ENCODE peak calls at places on chromosomes 3 and 15, in seven cellular contexts. D, B, H, Z, C, J and L are unnamed samples. For H3K4me1, the result is how much of the 10 kb centered on the place peaks cover.

GRCh38 chr15:59741274-59741906 is 52.3 kb upstream of the BNIP2 start:
- DNase-seq in D (peak), B (peak), H (no peak), Z (peak), C (no peak), J (peak), L (peak)

GRCh38 chr15:58200739-58201138 is 62.6 kb downstream of the AQP9 start:
- DNase-seq in D (no peak), B (no peak), H (no peak), Z (no peak), C (no peak), J (no peak), L (no peak)

GRCh38 chr3:69435274-69436262 is 49.7 kb upstream of the FRMD4B start:
- DNase-seq in D (no peak), B (no peak), H (no peak), Z (no peak), C (no peak), J (no peak), L (no peak)

GRCh38 chr15:93088981-93089854 is at the start of gene RGMA:
- DNase-seq in D (peak), B (peak), H (no peak), Z (peak), C (peak), J (no peak), L (no peak)

GRCh38 chr3:15327941-15328340 is 4.4 kb downstream of the SH3BP5 start:
- DNase-seq in D (no peak), B (peak), H (peak), Z (peak), C (peak), J (no peak), L (no peak)

GRCh38 chr15:101269479-101270223 is 7.6 kb downstream of the SELENOS start:
- DNase-seq in D (peak), B (peak), H (no peak), Z (peak), C (no peak), J (no peak), L (no peak)

GRCh38 chr15:70569139-70569717 is 194.1 kb downstream of the UACA start:
- DNase-seq in D (peak), B (peak), H (no peak), Z (peak), C (no peak), J (peak), L (no peak)

GRCh38 chr3:40055361-40055760 is 246.0 kb downstream of the MYRIP start:
- DNase-seq in D (no peak), B (no peak), H (no peak), Z (peak), C (no peak), J (no peak), L (no peak)

GRCh38 chr3:77815467-77815866 is 775.6 kb downstream of the ROBO2 start:
- DNase-seq in D (peak), B (no peak), H (no peak), Z (peak), C (no peak), J (no peak), L (no peak)

GRCh38 chr3:177465243-177465642 is 268.0 kb upstream of the TBL1XR1 start:
- DNase-seq in D (no peak), B (no peak), H (no peak), Z (no peak), C (peak), J (no peak), L (no peak)

GRCh38 chr15:94086360-94086759 is 145.0 kb upstream of the MCTP2 start:
- DNase-seq in D (no peak), B (no peak), H (no peak), Z (peak), C (no peak), J (peak), L (no peak)

GRCh38 chr3:42739401-42740158 is 33.5 kb downstream of the CCDC13 start:
- DNase-seq in D (no peak), B (no peak), H (no peak), Z (no peak), C (peak), J (no peak), L (no peak)

GRCh38 chr3:14608298-14608697 is 43.3 kb upstream of the CCDC174 start:
- DNase-seq in D (peak), B (no peak), H (no peak), Z (no peak), C (no peak), J (no peak), L (no peak)

GRCh38 chr3:38516669-38517068 is 20.5 kb downstream of the EXOG start:
- DNase-seq in D (no peak), B (no peak), H (no peak), Z (no peak), C (no peak), J (no peak), L (no peak)

GRCh38 chr3:160801386-160802118 is 45.5 kb downstream of the PPM1L start:
- DNase-seq in D (no peak), B (peak), H (no peak), Z (peak), C (peak), J (peak), L (no peak)

GRCh38 chr15:67997996-67998395 is 56.1 kb upstream of the PIAS1 start:
- DNase-seq in D (no peak), B (peak), H (peak), Z (peak), C (no peak), J (peak), L (peak)

GRCh38 chr3:39149059-39149455 is 4.3 kb downstream of the CSRNP1 start:
- DNase-seq in D (no peak), B (no peak), H (no peak), Z (peak), C (no peak), J (peak), L (no peak)

GRCh38 chr3:3302964-3303363 is 123.5 kb upstream of the CRBN start:
- DNase-seq in D (no peak), B (no peak), H (no peak), Z (no peak), C (no peak), J (no peak), L (no peak)

GRCh38 chr3:132326251-132326650 is 9.0 kb downstream of the ACP3 start:
- DNase-seq in D (no peak), B (no peak), H (no peak), Z (no peak), C (no peak), J (no peak), L (no peak)

GRCh38 chr3:177771780-177772179 is 574.5 kb upstream of the TBL1XR1 start:
- DNase-seq in D (no peak), B (peak), H (no peak), Z (no peak), C (no peak), J (no peak), L (no peak)

GRCh38 chr3:197490098-197490497 is 65.7 kb downstream of the BDH1 start:
- DNase-seq in D (no peak), B (peak), H (peak), Z (peak), C (no peak), J (peak), L (peak)

GRCh38 chr3:146431240-146431639 is 38.1 kb downstream of the PLSCR2 start:
- DNase-seq in D (no peak), B (peak), H (no peak), Z (peak), C (no peak), J (peak), L (no peak)

DNA sequence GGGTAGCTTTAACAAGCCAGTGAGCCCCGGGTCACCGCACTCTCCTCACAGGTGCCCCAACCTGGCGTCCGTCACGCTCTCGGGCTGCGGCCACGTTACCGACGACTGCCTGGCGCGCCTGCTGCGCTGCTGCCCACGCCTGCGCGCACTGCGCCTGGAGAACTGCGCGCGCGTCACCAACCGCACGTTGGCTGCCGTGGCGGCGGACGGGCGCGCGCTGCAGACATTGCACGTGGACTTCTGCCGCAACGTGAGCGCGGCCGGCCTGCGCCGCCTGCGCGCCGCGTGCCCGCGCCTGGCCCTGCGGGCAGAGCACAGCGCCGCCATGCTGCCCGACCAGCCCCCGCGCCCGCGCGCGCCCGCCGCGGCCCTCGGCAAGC is 3.4 kb downstream of the FBXL22 start:
- DNase-seq in D (peak), B (peak), H (peak), Z (peak), C (peak), J (peak), L (peak)
- H3K4me1 ChIP-seq in D (under half), B (under half), H (under half), Z (under half), C (under half), J (under half), L (under half)

GRCh38 chr15:60814855-60815254 is 335.9 kb upstream of the ICE2 start:
- DNase-seq in D (no peak), B (no peak), H (no peak), Z (no peak), C (no peak), J (no peak), L (no peak)

GRCh38 chr15:60809375-60809774 is 330.4 kb upstream of the ICE2 start:
- DNase-seq in D (no peak), B (no peak), H (no peak), Z (no peak), C (no peak), J (no peak), L (no peak)

GRCh38 chr15:60815321-60815720 is 336.4 kb upstream of the ICE2 start:
- DNase-seq in D (no peak), B (no peak), H (no peak), Z (no peak), C (no peak), J (no peak), L (no peak)

GRCh38 chr15:60819860-60820259 is 340.9 kb upstream of the ICE2 start:
- DNase-seq in D (no peak), B (no peak), H (no peak), Z (no peak), C (no peak), J (no peak), L (peak)

GRCh38 chr15:60814062-60814461 is 335.1 kb upstream of the ICE2 start:
- DNase-seq in D (no peak), B (peak), H (no peak), Z (peak), C (no peak), J (no peak), L (no peak)
- H3K4me1 ChIP-seq in D (under half), B (under half), H (under half), Z (under half), C (under half), J (under half), L (under half)

DNA sequence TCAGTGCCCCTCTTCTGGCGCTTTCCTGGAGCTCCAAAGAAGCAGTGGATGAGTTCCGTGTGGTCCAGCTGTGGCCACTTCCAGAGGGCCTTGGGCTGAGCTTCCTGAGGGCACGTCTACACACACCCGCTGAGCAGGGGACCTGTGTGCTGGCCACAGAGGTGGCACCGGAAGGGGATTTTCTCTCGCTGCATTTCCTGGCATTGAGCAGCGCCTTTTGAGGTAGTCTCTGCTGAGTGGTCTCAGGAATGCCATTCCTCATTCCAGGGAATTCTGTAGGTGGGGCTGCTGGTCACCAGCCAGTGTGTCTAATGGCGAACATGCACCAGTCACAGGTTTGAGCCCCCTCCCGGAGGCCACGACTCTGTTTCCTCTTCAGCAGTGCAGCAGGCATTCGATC is 48.1 kb downstream of the AMOTL2 start:
- DNase-seq in D (peak), B (no peak), H (no peak), Z (no peak), C (no peak), J (no peak), L (no peak)
- H3K4me1 ChIP-seq in D (under half), B (half or more), H (half or more), Z (half or more), C (under half), J (under half), L (half or more)

GRCh38 chr15:25786040-25786439 is 77.1 kb downstream of the ATP10A start:
- DNase-seq in D (no peak), B (no peak), H (no peak), Z (no peak), C (no peak), J (no peak), L (no peak)

GRCh38 chr15:25787381-25787780 is 75.7 kb downstream of the ATP10A start:
- DNase-seq in D (no peak), B (peak), H (no peak), Z (peak), C (no peak), J (peak), L (no peak)

GRCh38 chr15:25789616-25790002 is 73.5 kb downstream of the ATP10A start:
- DNase-seq in D (no peak), B (no peak), H (no peak), Z (peak), C (no peak), J (no peak), L (no peak)

GRCh38 chr15:25789206-25789605 is 73.9 kb downstream of the ATP10A start:
- DNase-seq in D (no peak), B (no peak), H (no peak), Z (peak), C (no peak), J (no peak), L (no peak)

DNA sequence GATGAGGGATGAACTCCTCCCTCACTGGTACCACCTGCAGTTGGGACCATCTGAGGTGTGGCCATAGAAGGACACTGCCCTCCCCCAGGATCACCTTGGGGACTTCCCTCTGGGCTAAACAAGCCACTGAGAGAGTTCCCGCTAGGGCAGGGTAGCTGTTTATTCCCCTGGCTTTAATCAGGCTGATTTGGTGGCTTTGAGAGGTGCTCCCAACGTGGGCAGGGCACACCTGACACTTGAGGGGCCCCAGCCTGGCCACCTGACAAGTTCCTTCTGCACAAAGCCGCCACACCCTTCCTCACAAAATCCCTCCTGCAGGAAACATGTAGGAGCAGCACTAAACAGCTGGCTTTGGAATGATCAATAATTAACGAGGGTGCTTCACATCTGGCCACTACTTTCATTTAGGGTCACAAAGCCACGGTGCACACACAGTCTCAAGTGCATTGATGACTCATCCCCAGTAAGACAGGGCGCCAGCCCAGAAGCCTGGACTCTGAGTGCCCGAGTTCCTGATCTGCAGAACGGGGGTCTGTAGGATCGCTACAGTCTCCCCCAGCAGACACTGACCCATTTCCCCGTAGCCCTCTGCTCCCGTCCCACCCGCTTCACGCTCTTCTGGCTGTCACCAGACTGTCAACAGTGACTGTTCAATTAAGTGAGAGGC is 75.1 kb downstream of the ATP10A start:
- DNase-seq in D (no peak), B (peak), H (no peak), Z (peak), C (no peak), J (peak), L (no peak)
- H3K4me1 ChIP-seq in D (under half), B (half or more), H (under half), Z (half or more), C (under half), J (under half), L (under half)